ENCODE peak calls at places on chromosomes 3 and 15, in five cellular contexts. R, O, F, L and S are unnamed samples.

GRCh38 chr3:79729096-79729495 is 38.7 kb downstream of the ROBO1 start:
- DNase-seq in L (no peak), R (no peak), O (no peak), F (peak; percentile 48), S (peak; percentile 72)

GRCh38 chr15:20294651-20295237 is 246.9 kb downstream of the GOLGA6L6 start:
- DNase-seq in F (no peak), R (no peak), L (no peak), O (no peak), S (no peak)

GRCh38 chr15:70192041-70192440 is 94.3 kb upstream of the TLE3 start:
- DNase-seq in R (no peak), O (no peak), L (no peak), F (no peak), S (no peak)

GRCh38 chr15:90463381-90463780 is 66.3 kb upstream of the CRTC3 start:
- DNase-seq in F (peak; percentile 42), O (peak; percentile 70), R (no peak), L (no peak), S (peak; percentile 93)

GRCh38 chr3:105906834-105907233 is 38.0 kb upstream of the CBLB start:
- DNase-seq in R (no peak), L (no peak), O (peak; percentile 10), F (peak; percentile 94), S (peak; percentile 36)

GRCh38 chr15:58748787-58749531 is 548 bp downstream of the ADAM10 start:
- DNase-seq in F (peak; percentile 36), O (peak; percentile 52), R (peak; percentile 39), L (no peak), S (peak; percentile 56)

GRCh38 chr3:58025824-58026579 is 17.8 kb downstream of the FLNB start:
- DNase-seq in F (no peak), O (peak; percentile 78), R (peak; percentile 39), L (no peak), S (peak; percentile 79)

GRCh38 chr3:131973731-131974130 is 61.1 kb downstream of the CPNE4 start:
- DNase-seq in O (no peak), F (no peak), R (no peak), L (no peak), S (no peak)

GRCh38 chr3:46395210-46395661 is 11.6 kb downstream of the CCR5AS start:
- DNase-seq in R (no peak), O (no peak), F (no peak), L (no peak), S (no peak)

GRCh38 chr3:28109829-28110228 is 131.6 kb upstream of the CMC1 start:
- DNase-seq in L (no peak), O (no peak), R (peak; percentile 78), F (no peak), S (no peak)

GRCh38 chr3:171428892-171429291 is 31.3 kb downstream of the TNIK start:
- DNase-seq in R (no peak), F (no peak), L (no peak), O (no peak), S (no peak)

GRCh38 chr3:113948015-113948917 is 453 bp downstream of the ZDHHC23 start:
- DNase-seq in R (peak; percentile 25), F (no peak), L (no peak), O (no peak), S (peak; percentile 9)

GRCh38 chr15:74794970-74795349 is 13.1 kb downstream of the CSK start:
- DNase-seq in L (no peak), F (no peak), R (no peak), O (no peak), S (no peak)
- H3K4me1 ChIP-seq in L (peaks cover 3% of the 10 kb centered on the region), F (peaks cover 19% of the 10 kb centered on the region), R (peaks cover 5% of the 10 kb centered on the region), O (peaks cover 47% of the 10 kb centered on the region), S (peaks cover under 1% of the 10 kb centered on the region)

DNA sequence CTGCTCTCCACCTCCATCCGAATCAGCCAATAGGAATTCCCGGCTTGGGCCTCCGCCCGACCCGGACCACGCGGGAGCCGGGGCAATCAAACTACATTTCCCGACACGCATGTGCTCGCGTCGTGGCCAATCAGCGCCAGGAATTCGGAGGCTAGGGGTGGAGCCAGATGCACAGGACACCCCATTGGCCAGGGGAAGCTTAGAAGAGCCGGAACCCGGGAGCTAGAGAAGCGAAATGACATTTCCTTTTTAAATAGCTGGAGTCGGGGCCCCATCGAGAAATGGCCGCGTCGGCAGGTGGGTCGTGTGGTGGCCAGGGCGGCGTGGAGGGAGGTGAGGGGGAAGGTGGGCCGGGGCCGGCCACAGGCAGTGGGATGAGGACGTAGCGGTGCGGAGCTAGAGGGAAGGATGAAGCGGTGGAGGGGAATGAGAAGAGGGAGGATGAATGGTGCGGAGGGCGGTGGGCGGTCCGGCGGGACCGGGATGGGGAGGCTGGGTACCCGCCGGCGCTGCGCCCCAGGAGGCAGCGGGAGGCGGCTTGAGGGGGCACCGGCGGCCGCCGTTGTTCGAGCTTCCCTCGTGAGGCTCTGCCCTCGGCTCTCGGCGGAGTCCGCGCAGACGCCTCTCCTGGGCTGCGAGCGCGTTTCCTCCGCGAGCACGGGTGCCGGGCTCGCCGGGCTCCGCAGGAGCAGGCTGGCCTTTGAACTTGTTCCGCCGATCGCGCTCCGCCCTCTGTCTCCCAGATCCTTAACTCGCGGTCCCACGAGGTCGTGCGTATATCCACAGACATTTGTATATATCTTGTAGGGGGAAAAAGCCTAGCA is at the start of gene KBTBD8:
- DNase-seq in F (peak; percentile 98), L (peak; percentile 96), R (peak; percentile 97), O (peak; percentile 99), S (peak; percentile 99)
- H3K9ac ChIP-seq in F (peak within 1 kb of the TSS; percentile 66), L (peak within 1 kb of the TSS; percentile 54), R (peak within 1 kb of the TSS; percentile 51), O (peak within 1 kb of the TSS; percentile 89), S (peak within 1 kb of the TSS; percentile 65)

DNA sequence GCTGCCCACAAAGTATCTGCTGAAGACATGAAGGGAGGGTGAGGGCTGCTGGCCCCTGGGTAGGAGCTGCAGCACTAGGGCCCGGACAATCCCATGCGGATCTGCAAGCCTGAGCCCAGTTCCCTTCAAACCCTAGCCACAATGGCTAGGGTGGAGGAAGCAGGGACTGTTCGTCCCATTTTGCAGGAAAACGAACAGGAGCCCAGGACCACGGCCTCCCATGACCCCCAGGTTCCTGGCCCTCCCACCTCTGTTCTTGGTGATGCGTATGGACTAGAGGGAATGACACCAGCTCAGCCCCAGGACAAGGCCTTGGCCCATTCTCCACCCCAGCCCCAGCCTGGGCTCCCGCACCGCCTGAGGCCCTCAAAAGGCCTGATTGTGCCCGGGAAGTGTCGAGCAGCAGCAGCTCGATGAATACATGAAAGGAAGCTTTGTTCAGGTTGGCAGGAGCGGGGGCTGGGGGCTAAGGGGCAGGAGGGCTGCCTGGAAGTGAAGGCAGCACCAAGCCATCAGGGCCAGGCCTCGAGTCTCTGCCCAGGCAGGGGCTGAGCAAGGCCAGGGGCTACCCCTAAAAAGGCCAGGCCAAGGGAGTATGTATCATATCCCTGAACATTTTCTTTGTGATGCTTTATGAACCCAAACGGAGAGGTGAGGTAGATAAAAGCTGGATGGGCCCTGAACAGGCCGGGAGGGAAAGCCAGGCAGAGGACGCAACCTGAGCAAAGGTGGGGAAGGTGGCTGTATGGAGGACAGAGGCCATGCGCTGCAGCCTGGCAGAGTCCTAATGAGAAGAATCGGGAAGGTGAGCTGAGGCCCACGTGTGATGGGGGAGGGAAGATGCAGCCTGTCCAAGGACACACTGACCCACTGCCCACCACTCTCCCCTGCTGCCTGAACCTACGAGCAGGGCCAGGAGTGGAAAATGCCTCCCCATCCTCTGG is 12.2 kb downstream of the SEMA7A start:
- DNase-seq in L (no peak), O (no peak), R (peak; percentile 79), F (no peak), S (no peak)
- H3K27ac ChIP-seq in L (peak overlapping the region; percentile 90), O (peak overlapping the region; percentile 83), R (peak overlapping the region; percentile 74), F (no peak overlapping the region), S (no peak overlapping the region)

DNA sequence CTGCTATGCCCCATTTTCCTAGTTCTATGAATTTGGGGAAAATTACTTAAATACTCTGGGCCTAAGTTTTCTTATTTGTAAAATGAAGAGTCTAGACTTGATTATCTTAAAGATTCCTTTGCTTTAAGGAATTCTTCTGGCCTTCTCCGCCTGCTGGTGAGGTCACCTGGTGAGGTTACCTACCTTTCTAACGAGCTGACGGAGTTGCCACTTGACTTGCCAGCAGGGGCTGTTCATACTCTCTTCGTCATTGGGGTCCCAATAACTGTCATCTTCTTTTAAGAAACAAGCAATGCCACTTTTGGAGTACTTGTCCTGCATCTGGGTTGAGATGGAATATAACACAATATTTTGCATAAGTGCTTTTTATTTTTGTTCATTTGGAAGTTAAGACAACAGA is 8.6 kb downstream of the TNFSF10 start:
- DNase-seq in O (no peak), L (no peak), F (no peak), R (no peak), S (no peak)
- H3K4me1 ChIP-seq in O (peaks cover 2% of the 10 kb centered on the region), L (no peaks in the 10 kb centered on the region), F (peaks cover 6% of the 10 kb centered on the region), R (peaks cover 44% of the 10 kb centered on the region), S (peaks cover 27% of the 10 kb centered on the region)

GRCh38 chr3:61564405-61565059 is 3.2 kb downstream of the PTPRG start:
- DNase-seq in L (no peak), R (no peak), O (peak; percentile 55), F (peak; percentile 81), S (peak; percentile 74)
- H3K9ac ChIP-seq in L (no peak overlapping the region), R (peak overlapping the region; percentile 98), O (peak overlapping the region; percentile 99), F (peak overlapping the region; percentile 59), S (peak overlapping the region; percentile 4)